ENCODE peak calls at places on chromosomes 16 and 17, in five cellular contexts. J is brain microvascular endothelial cell; G is right cardiac atrium; X is fibroblast of lung; F is naive thymus-derived CD4-positive, alpha-beta T cell. L is an unnamed sample.

GRCh38 chr17:47229535-47230443 is 20.6 kb downstream of the MYL4 start:
- DNase-seq in J (peak), G (peak), X (peak), F (peak), L (peak)

GRCh38 chr16:69859105-69859969 is 91.8 kb upstream of the CLEC18A start:
- DNase-seq in J (no peak), G (peak), X (no peak), F (no peak), L (peak)

GRCh38 chr16:85068746-85069145 is 41.2 kb downstream of the KIAA0513 start:
- DNase-seq in J (no peak), G (no peak), X (no peak), F (no peak), L (no peak)

GRCh38 chr17:49585422-49586027 is 9.9 kb downstream of the NXPH3 start:
- DNase-seq in J (no peak), G (no peak), X (no peak), F (no peak), L (no peak)

GRCh38 chr16:74984194-74984669 is 691 bp downstream of the WDR59 start:
- DNase-seq in J (peak), G (no peak), X (no peak), F (peak), L (no peak)

GRCh38 chr17:74241434-74241833 is 28.1 kb downstream of the TTYH2 start:
- DNase-seq in J (no peak), G (peak), X (no peak), F (no peak), L (no peak)

GRCh38 chr17:78781339-78782304 is at the start of gene CYTH1:
- DNase-seq in J (no peak), G (peak), X (no peak), F (peak), L (no peak)

GRCh38 chr17:51351090-51351489 is 90.7 kb downstream of the UTP18 start:
- DNase-seq in J (no peak), G (no peak), X (no peak), F (no peak), L (no peak)

GRCh38 chr17:56297142-56297541 is 143.9 kb downstream of the ANKFN1 start:
- DNase-seq in J (no peak), G (no peak), X (peak), F (peak), L (peak)

GRCh38 chr17:83133302-83134121 is 54.1 kb downstream of the METRNL start:
- DNase-seq in J (no peak), G (no peak), X (no peak), F (no peak), L (no peak)

GRCh38 chr16:80619824-80620223 is 79.0 kb downstream of the DYNLRB2 start:
- DNase-seq in J (no peak), G (no peak), X (no peak), F (no peak), L (no peak)

GRCh38 chr16:56950881-56951771 is 10.6 kb upstream of the CETP start:
- DNase-seq in J (peak), G (no peak), X (no peak), F (peak), L (peak)

GRCh38 chr16:27377666-27378485 is 24.1 kb upstream of the IL21R start:
- DNase-seq in J (no peak), G (no peak), X (no peak), F (peak), L (peak)

GRCh38 chr16:27379919-27380318 is 22.1 kb upstream of the IL21R start:
- DNase-seq in J (no peak), G (no peak), X (no peak), F (no peak), L (no peak)

GRCh38 chr16:27374794-27375499 is 27.0 kb upstream of the IL21R start:
- DNase-seq in J (peak), G (peak), X (peak), F (no peak), L (peak)

GRCh38 chr16:27382187-27382855 is 19.7 kb upstream of the IL21R start:
- DNase-seq in J (no peak), G (no peak), X (no peak), F (no peak), L (no peak)

GRCh38 chr16:27378871-27379580 is 22.9 kb upstream of the IL21R start:
- DNase-seq in J (no peak), G (no peak), X (peak), F (peak), L (no peak)
- H3K4me3 ChIP-seq in J (no peak), G (no peak), X (no peak), F (no peak), L (no peak)

GRCh38 chr17:81932333-81932983 is 4.6 kb downstream of the PYCR1 start:
- DNase-seq in J (no peak), G (no peak), X (no peak), F (no peak), L (no peak)

GRCh38 chr17:81934850-81935708 is 2.0 kb downstream of the PYCR1 start:
- DNase-seq in J (no peak), G (no peak), X (no peak), F (no peak), L (no peak)

GRCh38 chr17:81933178-81933699 is 3.9 kb downstream of the PYCR1 start:
- DNase-seq in J (no peak), G (no peak), X (no peak), F (no peak), L (no peak)

GRCh38 chr17:81934098-81934757 is 2.9 kb downstream of the PYCR1 start:
- DNase-seq in J (no peak), G (no peak), X (no peak), F (no peak), L (no peak)

GRCh38 chr17:81935709-81936084 is 1.4 kb downstream of the PYCR1 start:
- DNase-seq in J (no peak), G (no peak), X (no peak), F (no peak), L (no peak)
- H3K4me3 ChIP-seq in J (peak), G (no peak), X (peak), F (no peak), L (no peak)

GRCh38 chr17:31394544-31394943 is 3.1 kb downstream of the RAB11FIP4 start:
- DNase-seq in J (peak), G (peak), X (peak), F (peak), L (peak)

GRCh38 chr17:31391496-31391949 is at the start of gene RAB11FIP4:
- DNase-seq in J (no peak), G (no peak), X (peak), F (no peak), L (no peak)

GRCh38 chr17:31393749-31394146 is 2.3 kb downstream of the RAB11FIP4 start:
- DNase-seq in J (no peak), G (no peak), X (no peak), F (no peak), L (no peak)

GRCh38 chr17:31392002-31392855 is 754 bp downstream of the RAB11FIP4 start:
- DNase-seq in J (no peak), G (no peak), X (no peak), F (no peak), L (no peak)

GRCh38 chr17:31392856-31393748 is 1.6 kb downstream of the RAB11FIP4 start:
- DNase-seq in J (no peak), G (no peak), X (no peak), F (no peak), L (no peak)
- H3K4me3 ChIP-seq in J (no peak), G (no peak), X (no peak), F (no peak), L (no peak)

GRCh38 chr17:35917519-35918213 is 12.9 kb downstream of the RDM1 start:
- DNase-seq in J (no peak), G (no peak), X (no peak), F (no peak), L (no peak)
- H3K4me3 ChIP-seq in J (no peak), G (no peak), X (no peak), F (no peak), L (no peak)

GRCh38 chr17:31561469-31562412 is 170.3 kb downstream of the RAB11FIP4 start:
- DNase-seq in J (no peak), G (no peak), X (peak), F (no peak), L (no peak)
- H3K4me3 ChIP-seq in J (peak), G (no peak), X (peak), F (no peak), L (no peak)

GRCh38 chr17:64020068-64020766 is at the start of gene ICAM2:
- DNase-seq in J (no peak), G (peak), X (no peak), F (peak), L (peak)
- H3K4me3 ChIP-seq in J (no peak), G (peak), X (peak), F (peak), L (peak)

L was measured in Jurkat, Clone E6-1.